ENCODE peak calls at places on chromosomes 11 and 22, in seven cellular contexts. J, O, R, C, S, I and M are unnamed samples.

GRCh38 chr22:45977551-45978274 is 751 bp upstream of the WNT7B start:
- DNase-seq in J (peak; percentile 22), O (no peak), R (no peak), C (no peak), S (no peak), I (peak; percentile 62), M (no peak)

GRCh38 chr11:112408551-112408950 is 147.9 kb upstream of the PLET1 start:
- DNase-seq in J (no peak), O (no peak), R (no peak), C (no peak), S (no peak), I (no peak), M (no peak)

GRCh38 chr11:128868851-128869671 is 2.0 kb upstream of the KCNJ1 start:
- DNase-seq in J (no peak), O (no peak), R (no peak), C (no peak), S (no peak), I (no peak), M (no peak)

GRCh38 chr22:40081662-40082061 is 86.9 kb downstream of the FAM83F start:
- DNase-seq in J (no peak), O (no peak), R (no peak), C (no peak), S (no peak), I (no peak), M (no peak)

GRCh38 chr22:23223566-23224317 is 43.4 kb downstream of the BCR start:
- DNase-seq in J (no peak), O (no peak), R (no peak), C (no peak), S (no peak), I (peak; percentile 55), M (no peak)

GRCh38 chr11:104163100-104164027 is 583 bp downstream of the PDGFD start:
- DNase-seq in J (peak; percentile 20), O (peak; percentile 20), R (peak; percentile 64), C (no peak), S (no peak), I (peak; percentile 59), M (no peak)

GRCh38 chr22:19105867-19106802 is 16.1 kb downstream of the DGCR2 start:
- DNase-seq in J (no peak), O (no peak), R (no peak), C (no peak), S (no peak), I (no peak), M (no peak)

GRCh38 chr11:30914143-30914762 is 328.1 kb upstream of the MPPED2 start:
- DNase-seq in J (peak; percentile 48), O (peak; percentile 65), R (no peak), C (peak; percentile 37), S (no peak), I (peak; percentile 85), M (no peak)

GRCh38 chr11:45885274-45885920 is at the start of gene MAPK8IP1:
- DNase-seq in J (no peak), O (peak; percentile 17), R (no peak), C (peak; percentile 71), S (peak; percentile 39), I (peak; percentile 80), M (no peak)

GRCh38 chr11:119389611-119390254 is 8.2 kb upstream of the USP2 start:
- DNase-seq in J (no peak), O (no peak), R (no peak), C (no peak), S (no peak), I (no peak), M (no peak)

GRCh38 chr22:20819471-20819870 is 39.1 kb downstream of the PI4KA start:
- DNase-seq in J (no peak), O (no peak), R (no peak), C (no peak), S (no peak), I (no peak), M (no peak)

GRCh38 chr11:116042125-116042524 is 537.9 kb upstream of the CADM1 start:
- DNase-seq in J (no peak), O (no peak), R (no peak), C (no peak), S (no peak), I (no peak), M (no peak)

GRCh38 chr11:1517117-1518005 is 30.8 kb upstream of the MOB2 start:
- DNase-seq in J (no peak), O (no peak), R (no peak), C (no peak), S (no peak), I (no peak), M (no peak)

GRCh38 chr11:64095949-64096348 is 60.2 kb downstream of the FLRT1 start:
- DNase-seq in J (no peak), O (no peak), R (no peak), C (no peak), S (no peak), I (peak; percentile 51), M (no peak)

GRCh38 chr11:64141081-64141783 is 24.7 kb downstream of the MACROD1 start:
- DNase-seq in J (no peak), O (no peak), R (no peak), C (no peak), S (no peak), I (no peak), M (no peak)

GRCh38 chr11:130068986-130069683 is 559 bp upstream of the APLP2 start:
- DNase-seq in J (peak; percentile 80), O (peak; percentile 92), R (no peak), C (no peak), S (peak; percentile 21), I (no peak), M (peak; percentile 35)

GRCh38 chr11:122717264-122717867 is 61.8 kb downstream of the UBASH3B start:
- DNase-seq in J (no peak), O (no peak), R (no peak), C (no peak), S (no peak), I (no peak), M (no peak)

GRCh38 chr11:660281-660680 is 23.2 kb downstream of the DRD4 start:
- DNase-seq in J (no peak), O (no peak), R (no peak), C (no peak), S (no peak), I (no peak), M (no peak)

GRCh38 chr11:84719935-84720577 is 907.1 kb downstream of the DLG2 start:
- DNase-seq in J (no peak), O (no peak), R (no peak), C (no peak), S (no peak), I (peak; percentile 54), M (no peak)

GRCh38 chr11:12377824-12378593 is 638 bp downstream of the PARVA start:
- DNase-seq in J (peak; percentile 71), O (peak; percentile 79), R (peak; percentile 26), C (peak; percentile 65), S (no peak), I (peak; percentile 81), M (no peak)

GRCh38 chr11:121655481-121656332 is 202.9 kb upstream of the SORL1-AS1 start:
- DNase-seq in J (peak; percentile 99), O (peak; percentile 98), R (peak; percentile 46), C (peak; percentile 77), S (peak; percentile 39), I (peak; percentile 88), M (peak; percentile 32)

GRCh38 chr22:37855462-37855861 is 6.2 kb downstream of the EIF3L start:
- DNase-seq in J (no peak), O (no peak), R (no peak), C (no peak), S (no peak), I (no peak), M (no peak)

GRCh38 chr11:6545917-6546605 is 49.0 kb downstream of the DNHD1 start:
- DNase-seq in J (no peak), O (no peak), R (no peak), C (no peak), S (no peak), I (no peak), M (no peak)

GRCh38 chr11:61555051-61555969 is 25.6 kb downstream of the SYT7 start:
- DNase-seq in J (no peak), O (no peak), R (no peak), C (no peak), S (no peak), I (peak; percentile 42), M (no peak)

GRCh38 chr11:87213444-87213843 is 175.7 kb downstream of the TMEM135 start:
- DNase-seq in J (no peak), O (no peak), R (no peak), C (no peak), S (no peak), I (no peak), M (no peak)

GRCh38 chr11:65425105-65425970 is 2.7 kb downstream of the NEAT1 start:
- DNase-seq in J (peak; percentile 78), O (peak; percentile 80), R (no peak), C (no peak), S (no peak), I (no peak), M (peak; percentile 21)

GRCh38 chr11:12569499-12570040 is 104.7 kb upstream of the TEAD1 start:
- DNase-seq in J (peak; percentile 77), O (peak; percentile 34), R (no peak), C (no peak), S (no peak), I (no peak), M (no peak)

GRCh38 chr11:71425851-71426250 is 22.3 kb downstream of the DHCR7 start:
- DNase-seq in J (no peak), O (no peak), R (no peak), C (no peak), S (no peak), I (no peak), M (no peak)

GRCh38 chr11:122642472-122642922 is 13.0 kb upstream of the UBASH3B start:
- DNase-seq in J (peak; percentile 95), O (peak; percentile 76), R (no peak), C (no peak), S (no peak), I (peak; percentile 15), M (no peak)